ENCODE peak calls at places on chromosomes 11 and 22, in five cellular contexts. One of them, this sample, is unnamed.

GRCh38 chr11:70772950-70773349 is 374.6 kb downstream of the CTTN start:
- DNase-seq in B cell: no peak
- DNase-seq in dorsolateral prefrontal cortex: no peak
- DNase-seq in RWPE1: no peak
- DNase-seq in GM10248: no peak
- DNase-seq in this sample: no peak

GRCh38 chr11:46360878-46361277 is 13.6 kb downstream of the DGKZ start:
- DNase-seq in B cell: no peak
- DNase-seq in dorsolateral prefrontal cortex: no peak
- DNase-seq in RWPE1: no peak
- DNase-seq in GM10248: no peak
- DNase-seq in this sample: no peak

GRCh38 chr11:106708348-106708747 is 309.9 kb downstream of the GUCY1A2 start:
- DNase-seq in B cell: no peak
- DNase-seq in dorsolateral prefrontal cortex: no peak
- DNase-seq in RWPE1: no peak
- DNase-seq in GM10248: no peak
- DNase-seq in this sample: no peak

GRCh38 chr11:2387266-2387982 is 10.3 kb downstream of the CD81 start:
- DNase-seq in B cell: peak; percentile 40
- DNase-seq in dorsolateral prefrontal cortex: no peak
- DNase-seq in RWPE1: no peak
- DNase-seq in GM10248: peak; percentile 50
- DNase-seq in this sample: no peak

GRCh38 chr11:86749376-86749775 is 51.0 kb upstream of the PRSS23 start:
- DNase-seq in B cell: no peak
- DNase-seq in dorsolateral prefrontal cortex: no peak
- DNase-seq in RWPE1: no peak
- DNase-seq in GM10248: no peak
- DNase-seq in this sample: no peak

GRCh38 chr11:86365566-86365965 is 9.1 kb upstream of the CCDC81 start:
- DNase-seq in B cell: no peak
- DNase-seq in dorsolateral prefrontal cortex: no peak
- DNase-seq in RWPE1: no peak
- DNase-seq in GM10248: no peak
- DNase-seq in this sample: no peak

GRCh38 chr11:76660533-76661305 is 9.8 kb downstream of the LRRC32 start:
- DNase-seq in B cell: no peak
- DNase-seq in dorsolateral prefrontal cortex: no peak
- DNase-seq in RWPE1: no peak
- DNase-seq in GM10248: no peak
- DNase-seq in this sample: no peak

GRCh38 chr11:87038235-87038960 is 664 bp downstream of the TMEM135 start:
- DNase-seq in B cell: no peak
- DNase-seq in dorsolateral prefrontal cortex: no peak
- DNase-seq in RWPE1: no peak
- DNase-seq in GM10248: peak; percentile 20
- DNase-seq in this sample: no peak

GRCh38 chr11:123193742-123194141 is 1.3 kb downstream of the CLMP start:
- DNase-seq in B cell: no peak
- DNase-seq in dorsolateral prefrontal cortex: no peak
- DNase-seq in RWPE1: no peak
- DNase-seq in GM10248: no peak
- DNase-seq in this sample: no peak

GRCh38 chr11:60947666-60948065 is 4.3 kb downstream of the SLC15A3 start:
- DNase-seq in B cell: no peak
- DNase-seq in dorsolateral prefrontal cortex: no peak
- DNase-seq in RWPE1: no peak
- DNase-seq in GM10248: no peak
- DNase-seq in this sample: no peak

GRCh38 chr22:49235463-49236300 is 592.0 kb downstream of the BRD1 start:
- DNase-seq in B cell: no peak
- DNase-seq in dorsolateral prefrontal cortex: no peak
- DNase-seq in RWPE1: no peak
- DNase-seq in GM10248: no peak
- DNase-seq in this sample: no peak

GRCh38 chr11:88631497-88631896 is 294.0 kb upstream of the CTSC start:
- DNase-seq in B cell: no peak
- DNase-seq in dorsolateral prefrontal cortex: no peak
- DNase-seq in RWPE1: peak; percentile 20
- DNase-seq in GM10248: no peak
- DNase-seq in this sample: no peak

GRCh38 chr11:48020092-48020755 is 39.9 kb downstream of the PTPRJ start:
- DNase-seq in B cell: peak; percentile 68
- DNase-seq in dorsolateral prefrontal cortex: no peak
- DNase-seq in RWPE1: no peak
- DNase-seq in GM10248: no peak
- DNase-seq in this sample: no peak

GRCh38 chr11:127521413-127521812 is 520.8 kb upstream of the KIRREL3 start:
- DNase-seq in B cell: no peak
- DNase-seq in dorsolateral prefrontal cortex: no peak
- DNase-seq in RWPE1: no peak
- DNase-seq in GM10248: no peak
- DNase-seq in this sample: no peak

GRCh38 chr22:17866127-17866526 is 91.9 kb upstream of the BID start:
- DNase-seq in B cell: no peak
- DNase-seq in dorsolateral prefrontal cortex: peak; percentile 88
- DNase-seq in RWPE1: no peak
- DNase-seq in GM10248: no peak
- DNase-seq in this sample: no peak

GRCh38 chr11:105298630-105299029 is 159.1 kb upstream of the CARD18 start:
- DNase-seq in B cell: no peak
- DNase-seq in dorsolateral prefrontal cortex: no peak
- DNase-seq in RWPE1: peak; percentile 3
- DNase-seq in GM10248: no peak
- DNase-seq in this sample: no peak

GRCh38 chr11:130413383-130414106 is 14.9 kb downstream of the ADAMTS8 start:
- DNase-seq in B cell: no peak
- DNase-seq in dorsolateral prefrontal cortex: no peak
- DNase-seq in RWPE1: peak; percentile 86
- DNase-seq in GM10248: no peak
- DNase-seq in this sample: peak; percentile 79

GRCh38 chr11:72083414-72083813 is 2.8 kb downstream of the LRRC51 start:
- DNase-seq in B cell: no peak
- DNase-seq in dorsolateral prefrontal cortex: no peak
- DNase-seq in RWPE1: no peak
- DNase-seq in GM10248: no peak
- DNase-seq in this sample: no peak

GRCh38 chr22:27057717-27058116 is 400.3 kb downstream of the MIAT start:
- DNase-seq in B cell: no peak
- DNase-seq in dorsolateral prefrontal cortex: no peak
- DNase-seq in RWPE1: no peak
- DNase-seq in GM10248: no peak
- DNase-seq in this sample: no peak

GRCh38 chr11:334264-335033 is 13.8 kb upstream of the IFITM3 start:
- DNase-seq in B cell: no peak
- DNase-seq in dorsolateral prefrontal cortex: no peak
- DNase-seq in RWPE1: no peak
- DNase-seq in GM10248: no peak
- DNase-seq in this sample: no peak

GRCh38 chr11:62775646-62776045 is 4.5 kb downstream of the TAF6L start:
- DNase-seq in B cell: no peak
- DNase-seq in dorsolateral prefrontal cortex: no peak
- DNase-seq in RWPE1: no peak
- DNase-seq in GM10248: no peak
- DNase-seq in this sample: no peak

GRCh38 chr11:62770778-62771143 is 435 bp upstream of the TAF6L start:
- DNase-seq in B cell: peak; percentile 35
- DNase-seq in dorsolateral prefrontal cortex: peak; percentile 22
- DNase-seq in RWPE1: no peak
- DNase-seq in GM10248: no peak
- DNase-seq in this sample: no peak

GRCh38 chr11:62771144-62772021 is at the start of gene TAF6L:
- DNase-seq in B cell: peak; percentile 86
- DNase-seq in dorsolateral prefrontal cortex: peak; percentile 98
- DNase-seq in RWPE1: peak; percentile 98
- DNase-seq in GM10248: peak; percentile 93
- DNase-seq in this sample: peak; percentile 70

GRCh38 chr11:62777389-62777788 is 6.2 kb downstream of the TAF6L start:
- DNase-seq in B cell: no peak
- DNase-seq in dorsolateral prefrontal cortex: no peak
- DNase-seq in RWPE1: no peak
- DNase-seq in GM10248: no peak
- DNase-seq in this sample: no peak

GRCh38 chr11:62774407-62774806 is 3.2 kb downstream of the TAF6L start:
- DNase-seq in B cell: no peak
- DNase-seq in dorsolateral prefrontal cortex: peak; percentile 22
- DNase-seq in RWPE1: no peak
- DNase-seq in GM10248: no peak
- DNase-seq in this sample: no peak
- TF ChIP-seq CTCF in B cell: no peak
- TF ChIP-seq CTCF in dorsolateral prefrontal cortex: no peak
- TF ChIP-seq CTCF in RWPE1: no peak
- TF ChIP-seq CTCF in GM10248: no peak
- TF ChIP-seq CTCF in this sample: no peak

GRCh38 chr11:66008095-66008467 is 3.7 kb upstream of the CST6 start:
- DNase-seq in B cell: no peak
- DNase-seq in dorsolateral prefrontal cortex: no peak
- DNase-seq in RWPE1: no peak
- DNase-seq in GM10248: no peak
- DNase-seq in this sample: no peak

GRCh38 chr11:66006891-66007176 is 4.5 kb downstream of the BANF1 start:
- DNase-seq in B cell: no peak
- DNase-seq in dorsolateral prefrontal cortex: no peak
- DNase-seq in RWPE1: no peak
- DNase-seq in GM10248: no peak
- DNase-seq in this sample: no peak

GRCh38 chr11:66006134-66006890 is 4.0 kb downstream of the BANF1 start:
- DNase-seq in B cell: no peak
- DNase-seq in dorsolateral prefrontal cortex: no peak
- DNase-seq in RWPE1: no peak
- DNase-seq in GM10248: no peak
- DNase-seq in this sample: no peak

GRCh38 chr11:66008468-66009101 is 3.2 kb upstream of the CST6 start:
- DNase-seq in B cell: no peak
- DNase-seq in dorsolateral prefrontal cortex: no peak
- DNase-seq in RWPE1: peak; percentile 48
- DNase-seq in GM10248: no peak
- DNase-seq in this sample: no peak

GRCh38 chr11:66007201-66007634 is 4.6 kb upstream of the CST6 start:
- DNase-seq in B cell: no peak
- DNase-seq in dorsolateral prefrontal cortex: no peak
- DNase-seq in RWPE1: no peak
- DNase-seq in GM10248: no peak
- DNase-seq in this sample: no peak
- TF ChIP-seq CTCF in B cell: no peak
- TF ChIP-seq CTCF in dorsolateral prefrontal cortex: no peak
- TF ChIP-seq CTCF in RWPE1: no peak
- TF ChIP-seq CTCF in GM10248: no peak
- TF ChIP-seq CTCF in this sample: no peak

GRCh38 chr11:14904745-14905103 is 12.7 kb upstream of the CYP2R1 start:
- DNase-seq in B cell: peak; percentile 83
- DNase-seq in dorsolateral prefrontal cortex: peak; percentile 60
- DNase-seq in RWPE1: no peak
- DNase-seq in GM10248: peak; percentile 73
- DNase-seq in this sample: no peak

GRCh38 chr11:14907411-14908213 is 15.6 kb upstream of the CYP2R1 start:
- DNase-seq in B cell: peak; percentile 85
- DNase-seq in dorsolateral prefrontal cortex: peak; percentile 66
- DNase-seq in RWPE1: no peak
- DNase-seq in GM10248: no peak
- DNase-seq in this sample: no peak

GRCh38 chr11:14902650-14903350 is 10.8 kb upstream of the CYP2R1 start:
- DNase-seq in B cell: no peak
- DNase-seq in dorsolateral prefrontal cortex: no peak
- DNase-seq in RWPE1: peak; percentile 50
- DNase-seq in GM10248: no peak
- DNase-seq in this sample: no peak

GRCh38 chr11:14906614-14907392 is 14.8 kb upstream of the CYP2R1 start:
- DNase-seq in B cell: peak; percentile 37
- DNase-seq in dorsolateral prefrontal cortex: no peak
- DNase-seq in RWPE1: no peak
- DNase-seq in GM10248: no peak
- DNase-seq in this sample: no peak

DNA sequence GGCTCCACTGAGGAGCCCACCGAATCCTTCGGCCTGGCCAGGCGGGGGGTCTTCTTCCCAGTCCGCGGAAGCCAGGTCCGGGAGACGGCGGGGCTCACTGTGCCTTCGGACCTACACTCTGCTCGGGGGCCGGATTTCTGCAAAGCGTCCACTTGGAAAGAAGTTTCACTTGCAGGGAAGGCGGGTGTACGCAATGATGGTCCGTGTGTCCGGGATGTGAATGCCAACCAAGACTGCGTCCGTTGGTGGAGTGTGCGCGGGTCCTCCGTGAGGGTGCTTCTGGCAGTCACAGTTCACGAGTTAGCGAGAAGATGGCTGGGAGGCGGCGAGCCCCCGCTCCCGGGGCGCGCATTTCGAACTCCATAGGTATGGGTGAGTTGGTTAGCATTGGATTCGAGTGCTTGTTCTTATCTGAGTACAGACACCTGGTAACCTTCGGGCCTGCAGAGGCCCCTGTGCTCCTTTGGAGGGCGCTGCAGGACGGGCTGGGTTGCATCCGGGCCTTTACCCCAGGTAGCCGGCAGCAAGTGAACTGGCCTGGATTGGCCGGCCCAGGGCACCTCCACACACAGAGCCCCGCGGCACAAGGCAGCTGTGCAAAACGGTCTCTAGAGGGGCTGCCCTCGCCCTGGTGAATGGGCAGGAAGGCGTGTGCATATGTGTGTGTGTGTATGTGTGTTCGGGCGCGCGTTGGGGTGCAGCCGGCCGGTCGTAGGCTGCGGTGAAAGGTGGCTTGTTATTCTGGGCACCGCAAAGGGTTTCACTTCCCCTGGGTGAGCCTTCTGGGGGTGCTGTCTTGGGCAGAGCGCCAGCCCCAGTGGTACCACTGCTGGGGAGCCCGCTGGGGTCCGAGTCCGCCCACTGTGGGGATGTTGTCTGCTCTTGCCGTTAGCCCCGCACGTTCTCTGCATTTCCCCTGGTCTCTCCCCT is 13.3 kb upstream of the CYP2R1 start:
- DNase-seq in B cell: peak; percentile 93
- DNase-seq in dorsolateral prefrontal cortex: peak; percentile 4
- DNase-seq in RWPE1: no peak
- DNase-seq in GM10248: peak; percentile 48
- DNase-seq in this sample: no peak
- TF ChIP-seq CTCF in B cell: peak; percentile 71
- TF ChIP-seq CTCF in dorsolateral prefrontal cortex: no peak
- TF ChIP-seq CTCF in RWPE1: peak; percentile 32
- TF ChIP-seq CTCF in GM10248: peak; percentile 54
- TF ChIP-seq CTCF in this sample: peak; percentile 19

DNA sequence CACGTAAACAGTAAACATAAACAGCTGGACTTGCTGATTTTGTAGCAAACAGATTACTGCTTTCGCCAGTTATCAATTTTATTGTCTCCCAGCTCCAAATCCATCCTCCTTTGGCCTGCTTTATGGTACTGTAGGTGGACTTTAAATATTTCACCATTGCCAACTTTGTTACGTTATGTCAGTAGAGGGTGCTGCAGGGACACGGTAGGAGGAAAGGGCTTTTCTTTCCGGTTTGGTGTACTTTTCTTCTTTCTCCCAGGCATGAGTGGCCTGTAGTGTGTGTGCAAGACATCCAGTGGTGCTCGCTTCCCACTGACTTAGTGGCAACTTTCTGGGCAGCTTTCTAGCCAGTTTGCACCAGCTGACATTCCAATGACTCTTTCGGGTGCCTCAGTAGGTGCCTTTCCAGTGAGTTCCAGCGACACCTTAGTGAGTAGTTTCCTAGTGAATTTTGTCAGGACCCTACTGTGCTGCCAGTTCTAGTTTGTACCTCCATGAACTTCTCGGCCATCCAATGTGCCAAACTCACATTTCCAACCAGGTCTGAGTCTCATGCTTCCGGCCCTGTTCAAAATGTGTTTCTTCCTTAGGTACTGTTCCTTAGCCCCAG is 267.6 kb upstream of the TENM4 start:
- DNase-seq in B cell: no peak
- DNase-seq in dorsolateral prefrontal cortex: no peak
- DNase-seq in RWPE1: peak; percentile 58
- DNase-seq in GM10248: peak; percentile 21
- DNase-seq in this sample: peak; percentile 13
- TF ChIP-seq CTCF in B cell: no peak
- TF ChIP-seq CTCF in dorsolateral prefrontal cortex: no peak
- TF ChIP-seq CTCF in RWPE1: peak; percentile 25
- TF ChIP-seq CTCF in GM10248: peak; percentile 43
- TF ChIP-seq CTCF in this sample: peak; percentile 55